ENCODE peak calls at places on chromosomes 3 and 15, in seven cellular contexts. X, O, Z, R, J, V and T are unnamed samples.

GRCh38 chr15:89772933-89773583 is 3.1 kb upstream of the MESP2 start:
- DNase-seq in Z (peak; percentile 65), R (no peak), V (no peak), J (no peak), O (no peak), X (no peak), T (no peak)

GRCh38 chr3:14110699-14111098 is 14.0 kb downstream of the CHCHD4 start:
- DNase-seq in Z (no peak), R (no peak), J (no peak), V (no peak), O (no peak), X (no peak), T (no peak)

GRCh38 chr3:177201707-177202397 is 4.6 kb upstream of the TBL1XR1 start:
- DNase-seq in V (peak; percentile 32), O (no peak), X (no peak), Z (peak; percentile 62), J (no peak), R (no peak), T (peak; percentile 85)

GRCh38 chr3:45218578-45219390 is 7.3 kb downstream of the TMEM158 start:
- DNase-seq in V (peak; percentile 72), R (no peak), J (no peak), X (no peak), Z (peak; percentile 76), O (no peak), T (peak; percentile 65)

GRCh38 chr3:184688251-184688851 is 23.5 kb downstream of the MAGEF1 start:
- DNase-seq in V (peak; percentile 87), R (no peak), J (peak; percentile 81), Z (peak; percentile 91), O (no peak), X (no peak), T (no peak)

GRCh38 chr15:81469154-81469553 is 95.1 kb upstream of the TMC3 start:
- DNase-seq in R (no peak), J (no peak), V (no peak), Z (no peak), X (no peak), O (no peak), T (no peak)

GRCh38 chr3:130876594-130876993 is 17.3 kb upstream of the ATP2C1 start:
- DNase-seq in O (no peak), V (no peak), X (no peak), R (no peak), Z (no peak), J (no peak), T (no peak)

GRCh38 chr15:72982750-72983149 is 69.5 kb upstream of the NEO1 start:
- DNase-seq in Z (peak; percentile 41), V (no peak), R (no peak), J (no peak), O (no peak), X (no peak), T (no peak)

GRCh38 chr3:119240582-119241434 is at the start of gene B4GALT4:
- DNase-seq in R (peak; percentile 89), J (peak; percentile 94), X (peak; percentile 83), V (peak; percentile 91), Z (peak; percentile 84), O (peak; percentile 88), T (peak; percentile 92)

GRCh38 chr3:51538115-51538458 is 432 bp upstream of the RAD54L2 start:
- DNase-seq in X (no peak), J (peak; percentile 44), O (no peak), V (no peak), R (peak; percentile 33), Z (no peak), T (no peak)

GRCh38 chr3:114435733-114436132 is 141.9 kb downstream of the TIGIT start:
- DNase-seq in Z (peak; percentile 51), J (no peak), V (no peak), O (no peak), R (no peak), X (no peak), T (no peak)

GRCh38 chr15:88834211-88834812 is 31.1 kb downstream of the ACAN start:
- DNase-seq in X (peak; percentile 50), O (peak; percentile 92), V (peak; percentile 50), Z (peak; percentile 63), R (peak; percentile 72), J (peak; percentile 68), T (no peak)

GRCh38 chr3:59192473-59192872 is 142.6 kb upstream of the CFAP20DC start:
- DNase-seq in O (no peak), J (no peak), R (no peak), Z (peak; percentile 87), V (peak; percentile 5), X (no peak), T (no peak)

GRCh38 chr3:22939349-22939748 is 263.8 kb upstream of the UBE2E2 start:
- DNase-seq in O (no peak), J (no peak), X (no peak), V (no peak), R (no peak), Z (peak; percentile 2), T (no peak)

GRCh38 chr3:48475188-48475587 is 28.7 kb downstream of the ATRIP start:
- DNase-seq in X (no peak), Z (no peak), V (no peak), J (no peak), R (no peak), O (no peak), T (no peak)

GRCh38 chr15:41490355-41490754 is 3.3 kb upstream of the ITPKA start:
- DNase-seq in J (no peak), O (no peak), X (no peak), Z (peak; percentile 99), V (peak; percentile 98), R (no peak), T (peak; percentile 86)

GRCh38 chr3:137764001-137764433 is at the start of gene SOX14:
- DNase-seq in X (no peak), J (peak; percentile 87), O (peak; percentile 93), R (peak; percentile 98), Z (no peak), V (no peak), T (peak; percentile 39)

GRCh38 chr3:143885803-143886427 is 37.6 kb upstream of the SLC9A9 start:
- DNase-seq in O (no peak), R (peak; percentile 48), V (peak; percentile 52), X (no peak), Z (peak; percentile 34), J (peak; percentile 73), T (no peak)

GRCh38 chr3:65995030-65995429 is 43.7 kb downstream of the MAGI1 start:
- DNase-seq in O (no peak), Z (peak; percentile 46), R (no peak), V (peak; percentile 53), X (no peak), J (peak; percentile 45), T (no peak)

GRCh38 chr15:73927476-73928240 is 1.4 kb downstream of the LOXL1 start:
- DNase-seq in J (peak; percentile 64), R (peak; percentile 80), O (peak; percentile 86), Z (peak; percentile 51), V (no peak), X (no peak), T (peak; percentile 85)

GRCh38 chr15:72516734-72517133 is 42.6 kb downstream of the ARIH1 start:
- DNase-seq in V (no peak), O (no peak), Z (no peak), R (no peak), X (no peak), J (no peak), T (no peak)

GRCh38 chr3:192896208-192896607 is 21.4 kb downstream of the MB21D2 start:
- DNase-seq in Z (no peak), X (no peak), O (no peak), V (no peak), J (no peak), R (no peak), T (no peak)

GRCh38 chr3:192890348-192891335 is 27.0 kb downstream of the MB21D2 start:
- DNase-seq in V (no peak), Z (no peak), X (no peak), J (no peak), R (no peak), O (no peak), T (no peak)

GRCh38 chr3:192889694-192890093 is 28.0 kb downstream of the MB21D2 start:
- DNase-seq in R (no peak), J (no peak), Z (no peak), O (no peak), X (no peak), V (no peak), T (no peak)

GRCh38 chr3:192894676-192895075 is 23.0 kb downstream of the MB21D2 start:
- DNase-seq in R (no peak), O (no peak), X (no peak), J (peak; percentile 74), Z (no peak), V (no peak), T (no peak)

GRCh38 chr3:192892981-192893827 is 24.5 kb downstream of the MB21D2 start:
- DNase-seq in Z (peak; percentile 91), R (peak; percentile 68), O (no peak), X (no peak), J (peak; percentile 77), V (peak; percentile 98), T (peak; percentile 55)
- H3K4me1 ChIP-seq in Z (peaks cover 14% of the 10 kb centered on the region), R (peaks cover 26% of the 10 kb centered on the region), O (no peaks in the 10 kb centered on the region), X (peaks cover 8% of the 10 kb centered on the region), J (peaks cover 8% of the 10 kb centered on the region), V (peaks cover 14% of the 10 kb centered on the region), T (peaks cover 10% of the 10 kb centered on the region)

DNA sequence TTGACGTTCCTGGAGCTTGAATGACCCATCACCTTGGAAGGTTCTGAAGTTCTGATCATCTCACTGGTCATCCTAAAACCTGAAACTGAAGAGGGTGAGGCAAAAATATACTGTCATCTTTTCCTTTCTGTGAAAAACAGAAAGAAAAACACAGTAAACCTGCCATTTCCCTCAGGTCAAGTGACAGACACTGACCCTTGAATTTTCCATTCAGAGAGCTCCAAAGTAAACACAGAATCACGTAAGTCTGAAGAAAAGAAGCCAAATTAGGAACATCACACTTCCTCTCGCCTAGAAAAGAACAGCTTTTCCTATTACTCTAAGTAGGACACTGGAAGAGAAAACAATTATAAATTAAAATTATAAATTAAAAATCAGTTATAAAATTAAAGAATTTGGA is 78.7 kb upstream of the TGFBR2 start:
- DNase-seq in R (no peak), O (no peak), V (peak; percentile 24), Z (no peak), X (no peak), J (no peak), T (no peak)
- H3K4ac ChIP-seq in R (no peak overlapping the region), O (no peak overlapping the region), V (no peak overlapping the region), Z (no peak overlapping the region), X (no peak overlapping the region), J (no peak overlapping the region), T (no peak overlapping the region)

DNA sequence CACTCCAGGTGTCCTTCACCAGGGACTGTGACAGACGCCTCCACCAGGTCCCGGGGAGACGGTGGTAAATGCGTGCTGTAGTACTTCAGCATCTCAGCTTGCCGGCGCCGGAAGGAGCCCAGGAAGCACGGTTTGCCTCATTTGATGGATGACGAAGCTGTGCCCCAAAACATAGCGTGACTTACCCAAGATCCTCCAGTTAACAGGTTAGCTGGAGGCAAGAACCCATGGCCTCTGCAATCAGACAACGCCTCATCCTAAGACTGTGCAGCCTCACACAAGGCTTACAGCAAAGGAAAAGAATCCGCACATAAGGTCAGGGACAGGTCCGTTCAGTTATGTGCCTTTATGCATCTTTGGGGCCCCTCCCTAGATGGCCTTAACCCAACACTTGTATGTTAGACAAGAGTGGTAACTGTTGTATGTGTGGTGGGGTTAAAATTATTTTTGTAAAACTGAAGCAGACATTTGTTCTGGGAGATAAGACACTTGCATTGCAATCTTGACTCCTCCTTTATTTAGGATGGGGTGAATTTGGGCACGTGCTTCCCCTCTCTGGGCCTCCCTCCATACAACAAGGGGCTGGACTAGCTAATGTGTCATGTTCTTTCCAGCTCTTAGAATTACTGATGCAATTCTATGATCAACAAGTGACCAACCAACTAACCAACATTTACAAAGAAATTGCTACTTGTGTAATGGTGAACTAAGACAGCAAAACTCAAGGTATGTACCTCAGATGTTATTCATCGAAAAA is 39.4 kb downstream of the VGLL4 start:
- DNase-seq in J (no peak), Z (peak; percentile 90), R (no peak), X (no peak), V (peak; percentile 86), O (no peak), T (peak; percentile 22)
- H3K4me1 ChIP-seq in J (peaks cover 12% of the 10 kb centered on the region), Z (peaks cover 33% of the 10 kb centered on the region), R (peaks cover 13% of the 10 kb centered on the region), X (peaks cover 21% of the 10 kb centered on the region), V (peaks cover 19% of the 10 kb centered on the region), O (peaks cover 4% of the 10 kb centered on the region), T (peaks cover 16% of the 10 kb centered on the region)

GRCh38 chr3:72505539-72506430 is 342.5 kb downstream of the SHQ1 start:
- DNase-seq in R (no peak), Z (no peak), X (no peak), O (no peak), J (no peak), V (no peak), T (no peak)
- H3K4ac ChIP-seq in R (no peak overlapping the region), Z (no peak overlapping the region), X (no peak overlapping the region), O (no peak overlapping the region), J (no peak overlapping the region), V (no peak overlapping the region), T (no peak overlapping the region)